ENCODE peak calls at places on chromosomes 16 and 17, in four cellular contexts. P is breast epithelium, I is aorta, B is kidney. A is an unnamed sample.

GRCh38 chr16:50594332-50595260 is 46.4 kb downstream of the NKD1 start:
- DNase-seq in P (no peak), I (no peak), B (no peak), A (no peak)

GRCh38 chr17:9424071-9424640 is 151.5 kb downstream of the STX8 start:
- DNase-seq in P (no peak), I (no peak), B (no peak), A (no peak)

GRCh38 chr16:20846030-20846429 is 39.7 kb downstream of the REXO5 start:
- DNase-seq in P (no peak), I (no peak), B (no peak), A (no peak)

GRCh38 chr16:78720416-78720815 is 621.0 kb downstream of the WWOX start:
- DNase-seq in P (no peak), I (no peak), B (no peak), A (no peak)

GRCh38 chr17:71055128-71055527 is 885.8 kb downstream of the KCNJ2 start:
- DNase-seq in P (no peak), I (no peak), B (no peak), A (peak; percentile 3)

GRCh38 chr17:38706625-38707298 is 1.7 kb downstream of the MLLT6 start:
- DNase-seq in P (no peak), I (no peak), B (peak; percentile 77), A (no peak)

GRCh38 chr16:49022351-49022963 is 259.2 kb downstream of the CBLN1 start:
- DNase-seq in P (no peak), I (no peak), B (no peak), A (no peak)

GRCh38 chr17:3965123-3965800 is 1.0 kb upstream of the ATP2A3 start:
- DNase-seq in P (peak; percentile 43), I (peak; percentile 85), B (peak; percentile 86), A (no peak)

GRCh38 chr17:30326816-30327215 is 7.0 kb downstream of the TMIGD1 start:
- DNase-seq in P (no peak), I (no peak), B (no peak), A (no peak)

DNA sequence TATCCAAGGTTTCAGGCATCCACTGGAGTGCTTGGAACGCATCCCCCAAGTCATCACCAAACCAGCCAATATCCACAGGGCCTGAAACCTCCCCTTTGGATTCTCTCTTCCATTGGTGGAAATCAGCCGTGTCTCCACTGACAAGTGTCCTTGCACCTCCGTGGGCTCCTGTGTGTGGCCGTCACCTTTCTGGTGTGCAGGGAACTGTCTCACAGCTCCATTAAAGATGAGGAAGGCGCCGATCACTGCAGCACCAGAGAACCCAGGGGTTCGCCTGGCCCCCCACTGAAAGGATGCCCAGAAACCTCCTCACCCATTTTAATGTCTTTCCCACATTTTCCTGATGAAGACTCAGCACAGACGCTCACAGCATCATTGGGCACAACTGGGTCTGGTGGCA is 17.8 kb upstream of the METRNL start:
- DNase-seq in P (no peak), I (no peak), B (peak; percentile 46), A (no peak)
- H3K4me3 ChIP-seq in P (no peak overlapping the region), I (no peak overlapping the region), B (no peak overlapping the region), A (no peak overlapping the region)

GRCh38 chr16:12211870-12212690 is 235.5 kb downstream of the SNX29 start:
- DNase-seq in P (no peak), I (no peak), B (no peak), A (no peak)
- H3K27ac ChIP-seq in P (no peak overlapping the region), I (no peak overlapping the region), B (peak overlapping the region; percentile 87), A (no peak overlapping the region)

DNA sequence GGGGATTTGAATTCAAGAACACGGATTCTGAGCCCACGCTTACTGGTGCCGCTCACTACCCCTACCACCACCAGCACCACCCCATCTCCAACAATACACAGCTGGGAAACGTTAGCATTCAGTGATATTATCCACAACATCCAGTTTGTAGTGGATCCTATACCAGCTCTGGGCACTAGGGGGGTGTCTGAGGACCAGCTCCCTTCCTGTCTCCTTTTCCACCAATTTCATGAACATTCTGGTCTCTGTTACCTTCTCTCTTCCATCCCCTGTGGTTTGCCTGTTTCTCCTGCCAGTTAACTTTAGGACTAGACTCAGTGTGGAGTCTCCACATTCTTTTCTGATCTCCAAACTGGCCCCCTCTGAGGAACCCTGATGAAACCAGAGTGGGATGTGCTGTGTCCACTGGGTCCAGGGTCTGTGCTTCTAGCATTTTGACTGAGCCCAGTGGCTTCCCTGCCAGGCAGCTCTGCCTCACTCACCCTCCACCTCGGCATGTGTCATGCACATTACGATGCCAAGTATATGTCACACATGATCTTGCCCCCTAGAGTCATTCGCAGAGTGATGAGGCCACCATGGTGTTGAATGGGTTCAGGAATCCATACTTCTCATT is 187.0 kb upstream of the CDH13 start:
- DNase-seq in P (no peak), I (no peak), B (no peak), A (no peak)
- H3K4me3 ChIP-seq in P (no peak overlapping the region), I (no peak overlapping the region), B (no peak overlapping the region), A (no peak overlapping the region)

DNA sequence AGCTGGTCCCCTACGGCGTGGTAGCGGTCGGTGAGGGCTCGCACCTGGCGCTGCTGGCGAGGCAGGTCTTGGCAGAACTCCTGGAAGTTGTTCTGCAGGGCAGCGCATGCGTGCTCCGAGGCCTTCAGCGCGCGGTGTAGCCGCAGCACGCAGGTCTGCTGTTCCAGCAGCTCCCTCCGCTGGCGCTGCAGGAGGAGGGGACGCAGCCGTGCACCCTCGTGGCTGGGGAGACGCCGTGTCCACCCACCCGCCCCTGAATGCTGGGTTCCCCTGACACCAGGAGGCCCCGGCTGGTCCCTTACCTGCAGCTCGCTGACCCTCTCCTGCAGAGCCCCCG is 12.2 kb downstream of the EVPL start:
- DNase-seq in P (no peak), I (no peak), B (no peak), A (no peak)
- H3K27ac ChIP-seq in P (no peak overlapping the region), I (no peak overlapping the region), B (no peak overlapping the region), A (no peak overlapping the region)

DNA sequence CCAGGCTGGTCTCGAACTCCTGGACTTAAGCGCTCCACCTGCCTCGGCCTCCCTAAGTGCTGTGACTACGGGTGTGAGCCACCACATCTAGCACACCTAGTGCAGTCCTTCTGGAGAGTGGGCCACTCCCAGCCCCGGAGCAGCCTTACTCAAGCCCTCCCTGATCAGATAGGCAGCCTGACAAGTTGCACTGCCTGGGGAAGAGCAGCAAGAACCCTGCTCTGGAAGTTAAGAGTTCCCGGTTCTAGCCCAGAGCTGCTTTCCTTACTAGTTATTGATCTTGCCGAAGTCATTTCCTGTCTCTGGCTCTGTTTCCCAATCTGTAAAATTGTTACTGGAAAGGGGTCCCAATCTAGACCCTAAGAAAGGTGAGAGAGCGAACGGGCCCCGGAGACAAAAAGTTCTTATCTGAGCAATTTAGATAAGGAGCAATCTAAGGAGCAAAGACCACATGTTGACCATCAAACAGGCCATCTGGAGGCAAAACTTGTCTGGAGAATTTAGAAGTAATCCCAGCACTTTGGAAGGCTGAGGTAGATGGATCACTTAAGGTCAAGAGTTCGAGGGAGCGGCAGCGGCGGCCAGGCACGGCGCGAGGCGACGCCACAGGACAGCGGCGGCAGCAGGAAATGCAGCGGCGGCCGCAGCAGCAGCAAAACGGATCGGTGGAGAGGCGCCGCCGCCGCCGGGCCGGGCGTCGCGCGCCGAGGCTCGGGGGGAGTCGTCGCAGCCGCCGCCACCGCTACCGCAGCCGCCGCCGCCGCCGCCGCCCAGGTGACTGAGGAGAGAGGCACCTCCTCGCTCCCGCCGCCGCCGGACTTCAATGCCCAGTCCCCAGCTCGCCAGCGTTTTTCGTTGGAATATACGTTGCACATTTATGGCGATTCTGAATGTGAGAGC is 4.3 kb upstream of the NAGLU start:
- DNase-seq in P (no peak), I (peak; percentile 78), B (peak; percentile 89), A (no peak)
- H3K4me3 ChIP-seq in P (peak overlapping the region; percentile 57), I (peak overlapping the region; percentile 21), B (peak overlapping the region; percentile 48), A (peak overlapping the region; percentile 50)

DNA sequence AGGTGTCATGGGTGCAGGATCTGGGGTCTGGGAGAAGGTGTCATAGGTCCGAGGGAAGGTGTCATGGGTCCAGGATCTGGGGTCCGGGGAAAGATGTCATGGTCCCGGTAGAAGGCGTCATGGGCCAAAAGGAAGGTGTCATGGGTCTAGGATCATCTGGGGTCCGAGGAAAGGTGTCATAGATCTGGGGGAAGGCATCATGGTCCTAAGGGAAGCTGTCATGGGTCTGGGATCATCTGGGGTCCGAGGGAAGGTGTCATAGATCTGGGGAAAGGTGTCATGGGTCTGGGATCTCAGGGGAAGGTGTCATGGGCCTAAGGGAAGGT is 972 bp downstream of the RAB40C start:
- DNase-seq in P (no peak), I (no peak), B (no peak), A (no peak)
- H3K27ac ChIP-seq in P (peak overlapping the region; percentile 80), I (no peak overlapping the region), B (peak overlapping the region; percentile 33), A (no peak overlapping the region)

DNA sequence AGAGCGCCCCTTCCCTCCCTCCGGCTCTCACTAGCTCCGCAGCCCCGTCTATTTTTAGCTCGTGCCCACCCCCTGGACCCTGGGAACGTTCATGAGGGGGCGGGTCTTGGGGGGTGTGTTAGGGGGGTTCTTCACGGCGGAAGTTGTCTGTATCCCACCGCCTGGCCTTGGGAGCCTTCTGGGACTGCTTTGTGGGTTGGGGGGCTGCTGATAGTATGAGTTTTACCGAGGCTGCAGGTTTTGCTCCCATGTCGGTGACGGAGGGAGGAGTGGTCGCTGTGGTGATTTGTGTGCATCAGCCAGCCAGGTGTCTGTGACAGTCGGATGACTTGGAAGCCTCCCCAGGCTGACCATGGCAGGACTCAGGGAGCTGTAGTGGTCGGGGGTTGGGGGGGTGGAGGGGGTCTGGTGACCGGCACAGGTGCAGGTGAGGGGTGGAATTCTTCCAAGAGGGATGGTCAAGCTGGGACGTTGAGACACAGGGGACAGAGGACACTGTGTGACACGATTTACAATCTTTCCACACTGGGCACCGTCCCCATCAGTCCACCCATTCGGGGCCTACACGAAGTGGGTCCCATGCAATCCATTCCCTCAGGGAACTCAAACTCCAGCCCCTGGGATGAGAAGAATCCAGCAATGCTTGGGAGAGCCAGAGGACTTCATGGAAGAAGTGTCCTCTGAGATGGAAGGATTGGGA is 1.4 kb downstream of the ATP1B2 start:
- DNase-seq in P (no peak), I (no peak), B (no peak), A (no peak)
- H3K4me3 ChIP-seq in P (peak overlapping the region; percentile 57), I (no peak overlapping the region), B (peak overlapping the region; percentile 71), A (no peak overlapping the region)

DNA sequence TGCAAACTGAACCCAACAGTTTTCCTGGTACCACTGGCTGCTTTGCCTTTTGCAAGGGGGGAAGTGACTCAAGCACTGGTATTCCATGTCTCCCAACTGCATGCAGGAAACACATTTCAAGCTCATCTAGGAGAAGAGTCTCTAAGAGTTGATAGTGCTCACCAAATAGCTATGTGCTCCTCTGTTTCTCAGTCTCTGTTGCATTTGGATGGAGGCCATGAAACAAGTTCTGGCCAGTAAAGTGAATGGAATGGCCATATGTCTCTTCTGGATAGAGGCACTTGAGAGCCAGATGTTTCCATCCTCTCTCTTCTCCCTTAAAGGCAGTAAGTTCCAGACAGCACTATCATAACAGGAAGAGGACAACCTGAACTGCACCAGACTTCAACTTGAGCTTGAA is 60.6 kb downstream of the C16orf82 start:
- DNase-seq in P (no peak), I (no peak), B (no peak), A (peak; percentile 1)
- H3K27ac ChIP-seq in P (no peak overlapping the region), I (no peak overlapping the region), B (no peak overlapping the region), A (no peak overlapping the region)

DNA sequence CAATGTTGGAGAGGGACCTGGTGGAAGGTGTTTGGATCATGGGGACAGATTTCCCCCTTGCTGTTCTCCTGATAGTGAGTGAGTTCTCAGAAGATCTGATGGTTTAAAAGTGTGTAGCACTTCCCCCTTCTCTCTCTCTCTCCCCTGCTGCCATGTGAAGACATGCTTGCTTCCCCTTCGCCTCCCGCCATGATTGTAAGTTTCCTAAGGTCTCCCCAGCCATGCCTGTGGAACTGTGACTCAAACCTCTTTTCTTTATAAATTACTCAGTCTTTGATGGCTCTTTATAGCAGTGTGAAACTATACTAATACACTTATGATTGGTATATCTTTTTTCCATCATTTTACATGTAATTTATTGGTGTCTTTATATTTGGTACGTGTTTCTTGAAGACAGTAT is 13.4 kb downstream of the ADGRG5 start:
- DNase-seq in P (no peak), I (no peak), B (no peak), A (no peak)
- H3K4me3 ChIP-seq in P (no peak overlapping the region), I (no peak overlapping the region), B (no peak overlapping the region), A (no peak overlapping the region)

A was measured in AG04450.